ENCODE peak calls at places on chromosome 18, in six cellular contexts. E is neural progenitor cell, T is GM23248, I is GM23338, W is PC-3, B is HCT116. P is an unnamed sample.

GRCh38 chr18:57776354-57776753 is 26.8 kb downstream of the ATP8B1 start:
- DNase-seq in W (peak), T (no peak), B (no peak), I (no peak), E (no peak), P (no peak)

GRCh38 chr18:32470136-32470712 is 458 bp downstream of the GAREM1 start:
- DNase-seq in I (peak), E (peak), T (peak), W (no peak), B (no peak), P (no peak)

GRCh38 chr18:68104036-68104435 is 587.5 kb upstream of the DSEL start:
- DNase-seq in T (no peak), B (no peak), I (no peak), E (no peak), W (peak), P (no peak)

GRCh38 chr18:63105636-63106316 is 213.8 kb downstream of the BCL2 start:
- DNase-seq in T (no peak), B (no peak), W (no peak), E (no peak), I (no peak), P (no peak)

GRCh38 chr18:80009661-80010550 is 21.5 kb upstream of the TXNL4A start:
- DNase-seq in E (no peak), B (peak), I (no peak), W (peak), T (peak), P (peak)

GRCh38 chr18:45212186-45213039 is 402.9 kb upstream of the SLC14A2 start:
- DNase-seq in W (peak), I (peak), B (peak), T (peak), E (peak), P (peak)

GRCh38 chr18:3218817-3219216 is 951 bp downstream of the MYOM1 start:
- DNase-seq in B (no peak), W (no peak), E (no peak), I (no peak), T (no peak), P (no peak)

GRCh38 chr18:57859314-57859713 is 56.2 kb upstream of the ATP8B1 start:
- DNase-seq in W (peak), T (peak), I (peak), E (peak), B (peak), P (peak)

GRCh38 chr18:7815797-7816196 is 248.7 kb downstream of the PTPRM start:
- DNase-seq in E (no peak), W (no peak), I (no peak), B (no peak), T (no peak), P (no peak)

GRCh38 chr18:77524909-77525308 is 275.3 kb downstream of the GALR1 start:
- DNase-seq in W (no peak), E (no peak), I (no peak), B (no peak), T (no peak), P (no peak)

GRCh38 chr18:80246656-80247402 is 485 bp downstream of the PARD6G start:
- DNase-seq in E (peak), B (no peak), I (peak), W (peak), T (peak), P (peak)

GRCh38 chr18:55256568-55257289 is 297.5 kb upstream of the CCDC68 start:
- DNase-seq in W (no peak), T (peak), B (no peak), E (no peak), I (no peak), P (no peak)

GRCh38 chr18:12628706-12629702 is 28.9 kb downstream of the SPIRE1 start:
- DNase-seq in E (no peak), T (peak), B (no peak), I (no peak), W (peak), P (no peak)

GRCh38 chr18:59951591-59951990 is 51.8 kb downstream of the PMAIP1 start:
- DNase-seq in I (no peak), B (peak), T (no peak), E (no peak), W (peak), P (no peak)

GRCh38 chr18:63578357-63578958 is 8.7 kb upstream of the SERPINB13 start:
- DNase-seq in B (peak), T (peak), I (peak), W (peak), E (peak), P (peak)

DNA sequence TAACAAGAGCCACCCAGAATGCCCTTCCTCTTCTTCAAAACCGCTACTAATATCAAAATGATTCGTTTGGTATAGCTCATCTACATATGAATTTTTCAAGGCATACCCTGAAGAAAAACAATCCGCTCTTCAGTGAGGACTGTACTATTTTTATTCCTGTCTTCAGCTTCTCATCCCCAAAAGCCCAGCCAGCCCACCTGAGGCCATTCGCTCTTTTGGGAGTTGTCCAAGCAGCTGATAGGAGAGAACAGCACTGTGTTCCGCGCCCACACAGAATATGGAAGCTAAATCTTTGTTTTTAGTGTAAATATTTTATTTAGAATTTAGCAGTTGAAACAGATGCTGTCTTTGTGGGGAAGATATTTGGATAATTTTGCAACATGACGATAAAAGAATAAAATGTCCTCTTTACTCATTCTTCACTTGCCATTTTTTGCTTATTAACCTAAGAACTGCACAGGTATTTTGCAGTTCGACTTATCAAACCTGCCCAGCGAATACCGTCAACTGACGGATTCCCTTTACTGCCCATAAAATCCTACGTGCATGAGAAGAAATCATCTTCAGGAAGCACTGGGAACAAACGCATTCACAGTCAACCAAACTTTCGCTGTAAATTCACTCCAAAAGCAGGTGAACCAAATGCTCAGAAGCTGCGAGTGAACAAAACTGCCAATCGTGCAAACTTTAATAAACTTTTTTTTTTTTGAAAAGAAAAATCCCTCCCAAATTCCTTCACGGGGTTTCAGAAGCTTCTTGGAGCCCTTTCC is 3.4 kb downstream of the ZNF521 start:
- DNase-seq in T (no peak), E (no peak), B (no peak), W (no peak), I (no peak), P (no peak)
- TF ChIP-seq EZH2phosphoT487 in T (no peak), E (no peak), B (no peak), W (no peak), I (no peak), P (no peak)

GRCh38 chr18:74895686-74896085 is 298.0 kb downstream of the ZNF407 start:
- DNase-seq in E (peak), W (peak), B (peak), T (peak), I (no peak), P (no peak)
- H3K4me2 ChIP-seq in E (no peak), W (no peak), B (peak), T (peak), I (no peak), P (no peak)

DNA sequence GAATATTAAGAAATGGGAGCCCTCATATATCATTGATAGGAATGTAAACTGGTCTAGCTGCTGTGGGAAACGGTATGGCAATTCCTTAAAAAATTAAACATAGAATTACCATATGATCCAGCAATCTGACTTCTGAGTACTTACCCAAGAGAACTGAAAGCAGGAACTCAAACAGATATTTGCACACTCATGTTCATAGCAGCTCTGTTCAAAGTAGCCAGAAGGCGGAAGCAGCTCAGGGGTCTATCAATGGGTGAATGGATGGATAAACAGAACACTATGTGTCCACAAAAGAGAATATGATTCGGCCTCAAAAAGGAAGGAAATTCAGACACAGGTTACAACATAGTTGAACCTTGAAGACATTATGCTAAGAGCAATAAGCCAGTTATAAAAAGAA is 135.7 kb upstream of the NDUFV2 start:
- DNase-seq in W (no peak), B (no peak), I (no peak), T (no peak), E (no peak), P (no peak)
- TF ChIP-seq EZH2phosphoT487 in W (no peak), B (no peak), I (no peak), T (no peak), E (no peak), P (no peak)

DNA sequence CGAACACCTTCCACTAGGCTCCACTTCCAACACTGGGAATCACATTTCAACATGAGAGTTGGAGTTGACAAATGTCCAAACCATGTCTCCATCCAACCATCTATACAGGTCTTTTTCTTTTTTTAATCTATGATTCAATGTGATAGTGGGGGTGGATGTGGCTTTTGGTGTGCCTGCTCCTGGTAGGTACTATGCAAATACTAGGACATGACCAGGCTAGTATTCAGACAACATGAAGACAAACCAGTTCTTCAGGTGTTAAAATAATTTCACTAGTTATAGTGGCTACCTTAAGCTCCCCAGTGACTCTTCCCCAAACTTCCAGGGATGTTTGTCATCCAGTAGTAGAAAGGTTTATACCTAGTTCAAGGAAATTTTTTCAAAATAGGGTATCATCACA is 387.5 kb downstream of the CDH2 start:
- DNase-seq in T (no peak), E (no peak), B (no peak), I (no peak), W (peak), P (no peak)
- H3K4me2 ChIP-seq in T (no peak), E (no peak), B (no peak), I (no peak), W (peak), P (no peak)

P was measured in hepatocyte.